ENCODE peak calls at places on chromosomes 13 and 19, in six cellular contexts. One of them, this sample, is unnamed.

GRCh38 chr19:35000338-35000646 is 169 bp downstream of the GRAMD1A start:
- DNase-seq in activated CD4-positive, alpha-beta T cell treated with anti-CD3 and anti-CD28 coated beads for 24 hours: no peak
- DNase-seq in EL: no peak
- DNase-seq in progenitor cell of endocrine pancreas: no peak
- DNase-seq in activated CD4-positive, CD25-positive, alpha-beta regulatory T cell: no peak
- DNase-seq in DMS153: no peak
- DNase-seq in this sample: no peak

GRCh38 chr13:75771818-75772217 is 135.7 kb downstream of the LMO7 start:
- DNase-seq in activated CD4-positive, alpha-beta T cell treated with anti-CD3 and anti-CD28 coated beads for 24 hours: no peak
- DNase-seq in EL: peak
- DNase-seq in progenitor cell of endocrine pancreas: no peak
- DNase-seq in activated CD4-positive, CD25-positive, alpha-beta regulatory T cell: no peak
- DNase-seq in DMS153: no peak
- DNase-seq in this sample: peak

GRCh38 chr19:29001006-29001921 is 211.7 kb downstream of the UQCRFS1 start:
- DNase-seq in activated CD4-positive, alpha-beta T cell treated with anti-CD3 and anti-CD28 coated beads for 24 hours: no peak
- DNase-seq in EL: no peak
- DNase-seq in progenitor cell of endocrine pancreas: no peak
- DNase-seq in activated CD4-positive, CD25-positive, alpha-beta regulatory T cell: no peak
- DNase-seq in DMS153: no peak
- DNase-seq in this sample: no peak

GRCh38 chr13:98976338-98976737 is 1.5 kb downstream of the DOCK9 start:
- DNase-seq in activated CD4-positive, alpha-beta T cell treated with anti-CD3 and anti-CD28 coated beads for 24 hours: no peak
- DNase-seq in EL: peak
- DNase-seq in progenitor cell of endocrine pancreas: no peak
- DNase-seq in activated CD4-positive, CD25-positive, alpha-beta regulatory T cell: no peak
- DNase-seq in DMS153: no peak
- DNase-seq in this sample: no peak

GRCh38 chr19:20661150-20661819 is at the start of gene ZNF626:
- DNase-seq in activated CD4-positive, alpha-beta T cell treated with anti-CD3 and anti-CD28 coated beads for 24 hours: peak
- DNase-seq in EL: peak
- DNase-seq in progenitor cell of endocrine pancreas: peak
- DNase-seq in activated CD4-positive, CD25-positive, alpha-beta regulatory T cell: peak
- DNase-seq in DMS153: peak
- DNase-seq in this sample: peak

GRCh38 chr13:41054212-41054877 is 7.0 kb upstream of the WBP4 start:
- DNase-seq in activated CD4-positive, alpha-beta T cell treated with anti-CD3 and anti-CD28 coated beads for 24 hours: no peak
- DNase-seq in EL: peak
- DNase-seq in progenitor cell of endocrine pancreas: no peak
- DNase-seq in activated CD4-positive, CD25-positive, alpha-beta regulatory T cell: no peak
- DNase-seq in DMS153: peak
- DNase-seq in this sample: peak

GRCh38 chr13:100673376-100673830 is 1.2 kb downstream of the TMTC4 start:
- DNase-seq in activated CD4-positive, alpha-beta T cell treated with anti-CD3 and anti-CD28 coated beads for 24 hours: no peak
- DNase-seq in EL: no peak
- DNase-seq in progenitor cell of endocrine pancreas: peak
- DNase-seq in activated CD4-positive, CD25-positive, alpha-beta regulatory T cell: no peak
- DNase-seq in DMS153: no peak
- DNase-seq in this sample: no peak

GRCh38 chr19:46574533-46574932 is 26.6 kb upstream of the CALM3 start:
- DNase-seq in activated CD4-positive, alpha-beta T cell treated with anti-CD3 and anti-CD28 coated beads for 24 hours: peak
- DNase-seq in EL: no peak
- DNase-seq in progenitor cell of endocrine pancreas: no peak
- DNase-seq in activated CD4-positive, CD25-positive, alpha-beta regulatory T cell: no peak
- DNase-seq in DMS153: no peak
- DNase-seq in this sample: no peak

GRCh38 chr13:88042489-88042888 is 371.3 kb downstream of the SLITRK5 start:
- DNase-seq in activated CD4-positive, alpha-beta T cell treated with anti-CD3 and anti-CD28 coated beads for 24 hours: no peak
- DNase-seq in EL: peak
- DNase-seq in progenitor cell of endocrine pancreas: no peak
- DNase-seq in activated CD4-positive, CD25-positive, alpha-beta regulatory T cell: no peak
- DNase-seq in DMS153: no peak
- DNase-seq in this sample: no peak

GRCh38 chr13:42569576-42570344 is 4.2 kb upstream of the TNFSF11 start:
- DNase-seq in activated CD4-positive, alpha-beta T cell treated with anti-CD3 and anti-CD28 coated beads for 24 hours: no peak
- DNase-seq in EL: no peak
- DNase-seq in progenitor cell of endocrine pancreas: no peak
- DNase-seq in activated CD4-positive, CD25-positive, alpha-beta regulatory T cell: no peak
- DNase-seq in DMS153: no peak
- DNase-seq in this sample: no peak